ENCODE peak calls at places on chromosomes 2 and 18, in six cellular contexts. A, Q, F, S, P and Y are unnamed samples.

GRCh38 chr2:71940695-71941094 is 207.0 kb downstream of the CYP26B1 start:
- DNase-seq in A (no peak), F (no peak), Q (no peak), P (no peak), S (no peak), Y (no peak)

GRCh38 chr2:143682643-143683042 is 553.4 kb downstream of the ARHGAP15 start:
- DNase-seq in P (no peak), F (no peak), Q (no peak), S (no peak), A (no peak), Y (no peak)

GRCh38 chr2:199596549-199596948 is 138.8 kb upstream of the SATB2 start:
- DNase-seq in F (no peak), P (no peak), Q (peak), A (no peak), S (no peak), Y (no peak)

GRCh38 chr2:150872919-150873772 is 385.7 kb upstream of the RND3 start:
- DNase-seq in S (no peak), F (no peak), A (no peak), P (peak), Q (no peak), Y (no peak)

GRCh38 chr18:54607213-54607934 is 16.3 kb downstream of the DYNAP start:
- DNase-seq in S (no peak), F (no peak), A (no peak), Q (peak), P (peak), Y (no peak)

GRCh38 chr18:25561923-25562322 is 210.0 kb upstream of the ZNF521 start:
- DNase-seq in P (no peak), S (no peak), A (peak), F (no peak), Q (peak), Y (peak)

GRCh38 chr18:31512203-31512764 is 14.3 kb downstream of the DSG2 start:
- DNase-seq in P (no peak), A (no peak), Q (peak), S (no peak), F (no peak), Y (no peak)

GRCh38 chr2:58304843-58305242 is 63.7 kb upstream of the FANCL start:
- DNase-seq in P (no peak), S (no peak), A (no peak), Q (no peak), F (no peak), Y (no peak)

GRCh38 chr2:122519366-122519765 is 763.9 kb downstream of the TSN start:
- DNase-seq in F (no peak), Q (peak), S (no peak), A (no peak), P (no peak), Y (no peak)

GRCh38 chr18:54964741-54965140 is 5.5 kb upstream of the CCDC68 start:
- DNase-seq in F (no peak), A (no peak), S (no peak), P (no peak), Q (no peak), Y (no peak)

GRCh38 chr2:74534411-74534810 is 4.7 kb downstream of the HTRA2 start:
- DNase-seq in Q (no peak), P (no peak), S (no peak), A (no peak), F (no peak), Y (no peak)
- TF ChIP-seq POLR2A in Q (no peak), P (no peak), S (peak), A (no peak), F (peak), Y (no peak)

GRCh38 chr18:36372902-36373301 is 75.4 kb downstream of the FHOD3 start:
- DNase-seq in P (no peak), S (no peak), A (no peak), Q (no peak), F (no peak), Y (no peak)

GRCh38 chr18:36364911-36365624 is 67.6 kb downstream of the FHOD3 start:
- DNase-seq in F (no peak), A (no peak), Q (no peak), S (no peak), P (no peak), Y (no peak)

GRCh38 chr18:36365836-36366775 is 68.6 kb downstream of the FHOD3 start:
- DNase-seq in S (peak), A (no peak), Q (no peak), P (no peak), F (no peak), Y (no peak)

DNA sequence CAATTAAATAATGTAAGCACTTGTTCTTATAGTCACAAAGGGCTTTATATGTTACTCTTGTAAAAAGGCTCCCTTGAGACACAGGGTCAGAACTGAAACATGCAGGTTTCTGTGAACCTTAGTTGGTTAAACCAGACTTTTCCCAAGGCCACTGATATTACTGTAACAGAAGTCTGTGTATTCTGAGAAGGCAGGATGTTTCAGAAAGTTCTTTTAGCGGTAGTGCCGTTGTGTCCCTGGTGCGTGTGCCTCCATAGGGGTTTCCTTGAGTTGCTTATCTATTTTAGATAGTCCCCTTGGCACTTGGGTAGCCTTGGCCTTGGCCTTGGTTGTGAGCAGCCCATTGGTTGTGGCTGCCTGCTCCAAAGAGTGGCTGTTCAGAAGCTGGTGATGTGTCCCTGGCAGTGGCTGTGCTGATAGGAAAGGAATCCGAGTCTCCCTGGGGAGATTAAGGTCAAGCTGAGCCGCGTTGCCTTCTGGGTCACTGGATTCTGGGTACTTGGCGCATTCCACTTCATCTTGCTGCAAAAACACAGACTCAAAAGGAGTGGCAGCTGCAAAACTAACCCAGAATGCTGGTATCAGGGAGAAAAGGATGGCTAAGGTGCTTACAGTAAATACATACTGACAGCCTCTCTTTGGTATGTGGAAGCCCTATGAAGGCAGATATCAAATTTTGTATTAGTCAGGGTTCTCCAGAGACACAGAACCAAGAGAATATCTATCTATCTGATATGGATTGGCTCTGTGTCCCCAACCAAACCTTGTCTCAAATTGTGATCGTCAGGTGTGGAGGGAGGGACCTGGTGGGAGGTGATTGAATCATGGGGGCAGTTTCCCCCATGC is 69.7 kb downstream of the FHOD3 start:
- DNase-seq in F (no peak), Q (no peak), S (peak), P (no peak), A (no peak), Y (no peak)
- TF ChIP-seq TAF1 in F (no peak), Q (no peak), S (no peak), P (no peak), A (no peak), Y (no peak)

GRCh38 chr2:237280235-237280634 is 133.7 kb downstream of the COL6A3 start:
- DNase-seq in F (no peak), Q (no peak), P (no peak), S (no peak), A (no peak), Y (no peak)
- TF ChIP-seq POLR2A in F (no peak), Q (no peak), P (no peak), S (no peak), A (no peak), Y (no peak)

GRCh38 chr2:227613272-227613660 is 1.4 kb downstream of the SCYGR3 start:
- DNase-seq in A (no peak), F (no peak), P (no peak), Q (no peak), S (no peak), Y (no peak)

GRCh38 chr2:227615181-227615580 is 541 bp upstream of the SCYGR3 start:
- DNase-seq in Q (peak), A (no peak), P (no peak), F (no peak), S (no peak), Y (no peak)

GRCh38 chr2:227614246-227614645 is 394 bp downstream of the SCYGR3 start:
- DNase-seq in S (no peak), A (no peak), F (no peak), Q (no peak), P (no peak), Y (no peak)

GRCh38 chr2:227614740-227615139 is at the start of gene SCYGR3:
- DNase-seq in A (no peak), Q (no peak), P (no peak), S (no peak), F (no peak), Y (no peak)

GRCh38 chr2:227612546-227613271 is 1.9 kb downstream of the SCYGR3 start:
- DNase-seq in A (no peak), F (no peak), S (no peak), Q (no peak), P (no peak), Y (no peak)
- TF ChIP-seq TAF1 in A (no peak), F (no peak), S (no peak), Q (no peak), P (no peak), Y (no peak)

GRCh38 chr2:3519255-3520190 is at the start of gene ADI1:
- DNase-seq in P (peak), S (peak), A (peak), Q (peak), F (peak), Y (peak)
- TF ChIP-seq POLR2A in P (peak), S (peak), A (peak), Q (no peak), F (peak), Y (peak)

DNA sequence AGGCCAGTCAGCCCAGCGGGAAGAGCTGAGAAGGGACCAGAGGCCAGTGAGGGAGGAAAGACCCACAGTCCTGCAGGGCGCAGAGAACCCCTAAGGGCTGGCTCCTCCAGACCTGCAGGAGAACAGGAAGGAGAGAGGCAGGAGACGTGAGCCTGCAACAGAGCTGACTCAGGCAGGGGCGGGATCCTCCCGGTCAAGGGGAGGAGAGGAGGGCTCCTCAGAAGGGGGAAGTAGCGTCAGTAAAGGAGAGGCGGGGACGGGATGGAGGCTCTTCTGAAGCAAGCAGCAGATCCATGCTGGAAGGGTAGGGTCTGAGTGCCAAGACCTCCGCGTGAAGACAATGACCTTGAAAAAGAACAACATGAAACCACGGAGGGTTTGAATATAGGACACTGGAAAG is 50.8 kb downstream of the TRABD2A start:
- DNase-seq in P (no peak), Q (no peak), F (no peak), S (no peak), A (peak), Y (no peak)
- TF ChIP-seq TAF1 in P (no peak), Q (no peak), F (no peak), S (no peak), A (no peak), Y (no peak)

DNA sequence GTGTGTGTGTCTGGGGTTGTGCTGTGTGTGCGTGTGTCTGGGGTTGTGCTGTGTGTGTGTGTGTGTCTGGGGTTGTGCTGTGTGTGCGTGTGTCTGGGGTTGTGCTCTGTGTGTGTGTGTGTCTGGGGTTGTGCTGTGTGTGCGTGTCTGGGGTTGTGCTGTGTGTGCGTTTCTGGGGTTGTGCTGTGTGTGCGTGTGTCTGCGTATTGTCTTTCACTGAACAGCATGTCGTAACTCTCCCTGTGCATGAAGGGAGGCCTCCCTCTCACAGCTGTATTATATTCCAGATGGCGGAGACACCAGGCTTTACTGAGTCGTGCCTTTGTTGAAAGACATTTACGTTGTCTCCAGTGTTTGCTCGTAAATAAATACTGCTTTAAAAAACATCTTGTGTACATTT is 5.9 kb downstream of the ACKR3 start:
- DNase-seq in S (no peak), F (no peak), A (no peak), Q (no peak), P (no peak), Y (no peak)
- TF ChIP-seq POLR2A in S (no peak), F (no peak), A (no peak), Q (no peak), P (no peak), Y (no peak)

GRCh38 chr2:216633616-216634316 is 546 bp downstream of the IGFBP2 start:
- DNase-seq in A (no peak), S (no peak), Q (no peak), P (no peak), F (no peak), Y (no peak)

GRCh38 chr2:216635171-216635570 is 2.0 kb downstream of the IGFBP2 start:
- DNase-seq in P (no peak), Q (no peak), A (no peak), F (no peak), S (no peak), Y (no peak)

GRCh38 chr2:216634317-216635148 is 1.3 kb downstream of the IGFBP2 start:
- DNase-seq in P (no peak), F (no peak), A (no peak), S (no peak), Q (no peak), Y (no peak)

GRCh38 chr2:216632321-216632951 is 784 bp upstream of the IGFBP2 start:
- DNase-seq in P (no peak), Q (no peak), A (no peak), S (no peak), F (no peak), Y (no peak)

DNA sequence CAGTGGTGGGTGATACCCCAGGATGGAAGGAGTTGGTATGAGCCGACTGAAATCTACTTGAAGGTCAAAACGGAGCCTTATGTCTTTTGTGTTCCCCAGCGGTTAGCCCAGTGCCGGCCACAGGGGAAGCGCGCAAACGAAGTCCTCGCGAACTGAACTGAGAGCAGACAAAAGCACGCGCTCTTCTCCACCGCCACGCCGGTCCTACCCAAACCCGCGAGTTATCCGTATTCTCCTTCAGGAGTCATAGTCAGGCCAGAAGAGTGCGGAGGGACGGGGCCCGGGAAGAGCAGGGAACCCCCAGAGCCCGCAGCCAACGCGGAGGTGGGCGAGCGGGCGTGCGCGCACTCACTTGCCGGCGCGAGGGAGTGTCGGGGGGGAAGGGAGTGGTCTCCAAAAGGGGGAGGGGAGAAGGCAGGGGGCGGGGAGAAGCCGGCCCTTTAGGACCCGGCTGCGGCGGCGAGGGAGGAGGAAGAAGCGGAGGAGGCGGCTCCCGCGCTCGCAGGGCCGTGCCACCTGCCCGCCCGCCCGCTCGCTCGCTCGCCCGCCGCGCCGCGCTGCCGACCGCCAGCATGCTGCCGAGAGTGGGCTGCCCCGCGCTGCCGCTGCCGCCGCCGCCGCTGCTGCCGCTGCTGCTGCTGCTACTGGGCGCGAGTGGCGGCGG is at the start of gene IGFBP2:
- DNase-seq in P (no peak), F (no peak), A (no peak), S (no peak), Q (no peak), Y (no peak)
- TF ChIP-seq TAF1 in P (peak), F (no peak), A (no peak), S (no peak), Q (no peak), Y (no peak)

DNA sequence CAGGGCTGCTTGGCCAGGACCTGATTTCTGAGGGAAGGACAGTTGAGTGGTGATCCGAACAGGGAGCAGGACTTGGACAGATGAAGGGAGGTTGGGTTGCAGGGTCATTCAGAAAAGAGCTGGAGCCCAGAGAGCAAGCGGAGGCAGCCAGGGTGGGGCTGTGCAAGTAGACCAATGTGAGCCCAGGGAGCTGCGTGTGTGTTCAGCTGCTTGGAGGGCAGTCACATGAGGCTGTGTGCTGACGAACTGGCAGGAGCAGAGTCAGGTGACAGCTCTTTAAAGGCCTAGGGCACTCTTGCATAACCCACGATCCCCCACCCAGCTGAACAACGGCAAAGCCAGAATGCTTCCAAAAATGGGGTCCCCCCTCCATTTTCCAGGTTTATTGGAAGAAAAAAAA is 4.6 kb upstream of the MLPH start:
- DNase-seq in P (no peak), F (no peak), Q (peak), S (no peak), A (no peak), Y (no peak)
- TF ChIP-seq POLR2A in P (no peak), F (no peak), Q (no peak), S (no peak), A (no peak), Y (no peak)